ENCODE peak calls at places on chromosomes 7 and 10, in eight cellular contexts. R is H7; Y is left ventricle myocardium inferior; J is fibroblast of lung; K is AG04449; M is effector memory CD4-positive, alpha-beta T cell; E is cardiac muscle cell; Q is CD4-positive, CD25-positive, alpha-beta regulatory T cell. W is an unnamed sample.
A peak's percentile ranks its signal among the peaks of the same experiment; 100 is the strongest.

GRCh38 chr10:71923138-71923692 is 41.0 kb upstream of the CHST3 start:
- DNase-seq in J (no peak), Q (no peak), E (no peak), R (no peak), K (no peak), Y (no peak), M (no peak), W (no peak)

GRCh38 chr7:4642468-4643203 is 39.5 kb upstream of the FOXK1 start:
- DNase-seq in K (no peak), E (no peak), J (no peak), R (no peak), M (no peak), Q (peak; percentile 40), Y (no peak), W (peak; percentile 24)

GRCh38 chr7:5488286-5488878 is 64.7 kb upstream of the TNRC18 start:
- DNase-seq in M (no peak), J (no peak), Y (no peak), E (no peak), R (peak; percentile 64), Q (peak; percentile 22), K (no peak), W (no peak)

GRCh38 chr10:89745903-89746302 is 44.5 kb downstream of the KIF20B start:
- DNase-seq in K (no peak), E (no peak), Y (no peak), R (no peak), J (no peak), M (no peak), Q (no peak), W (no peak)

GRCh38 chr7:87548123-87548919 is 52.4 kb downstream of the ABCB1 start:
- DNase-seq in J (no peak), E (no peak), R (no peak), Y (no peak), M (no peak), Q (no peak), K (no peak), W (no peak)

GRCh38 chr7:23347682-23348180 is 48.6 kb downstream of the MALSU1 start:
- DNase-seq in J (peak; percentile 89), K (peak; percentile 60), R (no peak), Q (peak; percentile 20), M (no peak), Y (no peak), E (peak; percentile 75), W (no peak)

GRCh38 chr10:103800789-103801540 is 54.4 kb downstream of the SH3PXD2A start:
- DNase-seq in K (no peak), E (no peak), Y (no peak), M (peak; percentile 10), R (no peak), J (no peak), Q (peak; percentile 79), W (no peak)

GRCh38 chr10:74889662-74889998 is 63.2 kb downstream of the KAT6B start:
- DNase-seq in R (no peak), E (no peak), J (no peak), M (no peak), Y (no peak), K (no peak), Q (no peak), W (no peak)

GRCh38 chr10:106189254-106189653 is 975.3 kb downstream of the SORCS1 start:
- DNase-seq in Y (no peak), K (no peak), M (no peak), J (peak; percentile 1), Q (peak; percentile 16), E (peak; percentile 50), R (peak; percentile 36), W (no peak)

GRCh38 chr7:151008143-151008510 is 16.2 kb downstream of the ATG9B start:
- DNase-seq in J (no peak), E (peak; percentile 75), Y (no peak), Q (peak; percentile 84), K (no peak), R (peak; percentile 64), M (no peak), W (peak; percentile 61)

GRCh38 chr10:48478469-48478868 is 126.4 kb downstream of the ARHGAP22 start:
- DNase-seq in E (no peak), R (no peak), M (no peak), J (no peak), Y (no peak), K (no peak), Q (no peak), W (no peak)

GRCh38 chr7:15086882-15087281 is 184.3 kb upstream of the DGKB start:
- DNase-seq in R (no peak), Q (no peak), J (no peak), Y (no peak), K (no peak), M (no peak), E (no peak), W (no peak)

GRCh38 chr7:30135551-30136271 is 925 bp downstream of the MTURN start:
- DNase-seq in K (no peak), Y (peak; percentile 58), Q (peak; percentile 71), M (peak; percentile 30), E (peak; percentile 65), J (peak; percentile 60), R (peak; percentile 83), W (peak; percentile 60)

GRCh38 chr10:110686941-110687340 is 42.8 kb downstream of the RBM20 start:
- DNase-seq in M (no peak), Y (no peak), R (no peak), E (no peak), J (peak; percentile 24), Q (no peak), K (peak; percentile 29), W (no peak)

GRCh38 chr7:23410446-23411183 is 59.7 kb downstream of the IGF2BP3 start:
- DNase-seq in Q (no peak), Y (no peak), K (no peak), E (no peak), M (no peak), J (no peak), R (no peak), W (no peak)

GRCh38 chr10:69359089-69360025 is 57.4 kb downstream of the TACR2 start:
- DNase-seq in Y (no peak), J (no peak), Q (peak; percentile 71), R (no peak), E (peak; percentile 77), M (peak; percentile 40), K (no peak), W (peak; percentile 70)

GRCh38 chr7:98225913-98226614 is 14.8 kb downstream of the BHLHA15 start:
- DNase-seq in M (no peak), K (no peak), J (no peak), Y (no peak), E (no peak), R (peak; percentile 36), Q (no peak), W (no peak)

GRCh38 chr7:22331704-22332103 is 25.2 kb downstream of the RAPGEF5 start:
- DNase-seq in J (no peak), K (no peak), E (peak; percentile 18), R (no peak), Q (no peak), Y (no peak), M (no peak), W (no peak)

GRCh38 chr7:23183279-23184012 is 1.6 kb downstream of the NUP42 start:
- DNase-seq in R (no peak), Y (no peak), Q (no peak), E (no peak), K (no peak), M (no peak), J (no peak), W (no peak)

DNA sequence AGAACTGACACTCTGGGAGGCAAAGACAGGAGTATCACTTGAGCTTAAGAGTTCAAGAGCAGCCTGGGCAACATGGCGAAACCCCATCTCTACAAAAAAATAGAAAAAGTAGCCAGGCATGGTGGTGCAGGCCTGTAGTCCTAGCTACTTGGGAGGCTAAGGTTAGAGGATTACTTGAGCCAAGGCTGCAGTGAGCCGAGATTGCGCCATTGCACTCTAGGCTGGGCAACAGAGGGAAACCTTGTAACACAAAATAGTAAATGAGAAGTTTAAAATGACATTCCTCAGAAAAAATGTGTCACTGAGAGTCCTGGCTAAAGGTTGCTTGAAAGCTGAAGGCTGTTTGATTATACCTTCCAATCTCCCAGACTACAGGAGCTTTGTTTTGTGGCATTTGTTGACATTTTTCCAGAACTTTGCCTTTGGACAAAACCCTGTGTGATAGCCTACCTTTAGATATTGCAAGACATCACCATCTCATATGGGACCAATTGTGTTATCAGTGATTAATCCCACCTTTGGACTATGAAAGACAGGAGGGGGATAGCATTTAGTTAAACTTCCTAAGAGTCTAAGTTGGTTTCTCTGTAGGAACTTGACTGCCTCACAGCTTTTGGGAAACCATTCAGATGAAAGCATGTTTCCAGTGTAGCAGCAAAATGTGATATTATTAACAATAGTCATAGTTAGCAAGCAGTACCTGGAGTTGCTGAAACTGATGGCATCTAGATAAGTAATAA is 5.3 kb downstream of the TNKS2 start:
- DNase-seq in M (no peak), R (no peak), K (no peak), E (no peak), Q (no peak), J (no peak), Y (no peak), W (no peak)
- H3K4me3 ChIP-seq in M (no peak overlapping the region), R (no peak overlapping the region), K (no peak overlapping the region), E (no peak overlapping the region), Q (no peak overlapping the region), J (no peak overlapping the region), Y (no peak overlapping the region), W (no peak overlapping the region)

DNA sequence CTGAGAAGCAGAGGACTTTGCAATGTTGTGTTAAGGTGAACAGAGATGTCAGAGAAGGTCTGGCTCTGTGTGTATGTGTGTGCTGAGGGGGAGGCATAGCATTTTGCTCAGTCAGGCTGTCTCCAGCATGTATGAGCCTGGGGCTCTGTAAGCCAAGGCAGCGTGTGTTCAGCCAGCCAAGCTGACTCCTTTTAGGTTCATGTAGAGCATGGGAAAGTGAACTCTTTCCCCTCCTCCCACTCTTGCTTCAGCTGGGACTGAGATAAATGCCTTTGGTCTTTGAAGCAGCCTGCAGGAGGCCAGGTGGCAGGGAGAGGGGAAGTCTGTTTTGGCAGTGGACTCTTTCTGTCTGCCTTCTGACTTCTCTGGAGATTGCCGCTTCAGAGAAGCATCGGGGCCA is 3.8 kb downstream of the SFXN2 start:
- DNase-seq in J (peak; percentile 64), Y (no peak), K (no peak), M (no peak), R (peak; percentile 62), E (peak; percentile 70), Q (no peak), W (no peak)
- H3K4me3 ChIP-seq in J (no peak overlapping the region), Y (peak overlapping the region; percentile 17), K (no peak overlapping the region), M (no peak overlapping the region), R (no peak overlapping the region), E (no peak overlapping the region), Q (no peak overlapping the region), W (no peak overlapping the region)

GRCh38 chr7:105003275-105003674 is 10.7 kb upstream of the KMT2E start:
- DNase-seq in Y (no peak), R (no peak), M (no peak), Q (no peak), K (no peak), J (peak; percentile 86), E (peak; percentile 70), W (no peak)
- H3K4me3 ChIP-seq in Y (peak overlapping the region; percentile 32), R (no peak overlapping the region), M (no peak overlapping the region), Q (peak overlapping the region; percentile 70), K (peak overlapping the region; percentile 15), J (peak overlapping the region; percentile 9), E (no peak overlapping the region), W (peak overlapping the region; percentile 27)

DNA sequence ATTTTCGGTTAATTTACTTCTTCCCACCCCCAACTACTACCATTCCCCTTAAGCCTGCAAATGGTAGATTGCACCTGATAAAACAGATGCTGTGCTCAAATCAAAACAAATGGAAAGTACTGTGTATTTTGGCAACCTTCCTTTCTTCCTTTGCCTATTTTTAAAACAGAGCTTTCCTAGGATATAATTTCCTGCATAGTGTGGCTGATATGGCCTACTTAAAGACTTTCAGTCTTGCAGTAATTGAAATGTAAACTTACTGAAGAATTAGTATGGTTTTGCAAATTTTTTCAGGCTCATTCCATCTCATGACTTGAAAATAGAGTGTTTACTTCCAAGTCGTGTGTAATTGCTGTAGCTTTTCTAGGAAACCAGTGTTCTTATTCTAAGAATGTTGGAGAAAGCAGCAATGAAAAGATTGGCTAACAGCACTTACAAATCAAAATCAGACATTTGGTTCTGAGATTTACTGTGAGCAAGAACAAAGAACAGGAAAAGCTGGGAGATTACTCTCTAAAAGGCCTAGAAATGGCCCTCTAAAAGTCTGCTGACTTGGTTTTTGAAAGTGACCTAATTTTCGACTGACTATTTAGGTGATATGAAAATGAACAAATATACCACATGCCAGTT is 52.0 kb downstream of the REEP3 start:
- DNase-seq in J (peak; percentile 76), R (no peak), Q (peak; percentile 81), M (no peak), E (peak; percentile 65), K (peak; percentile 42), Y (no peak), W (no peak)
- H3K4me3 ChIP-seq in J (no peak overlapping the region), R (no peak overlapping the region), Q (peak overlapping the region; percentile 6), M (no peak overlapping the region), E (no peak overlapping the region), K (no peak overlapping the region), Y (peak overlapping the region; percentile 7), W (no peak overlapping the region)

W was measured in naive thymus-derived CD4-positive, alpha-beta T cell.